ENCODE peak calls at places on chromosomes 7 and 10, in eight cellular contexts. One of them, this sample, is unnamed.

GRCh38 chr10:4061441-4061951 is 276.5 kb upstream of the KLF6 start:
- DNase-seq in NCI-H1694: no peak
- DNase-seq in IMR-90: no peak
- DNase-seq in naive thymus-derived CD8-positive, alpha-beta T cell: no peak
- DNase-seq in LHCN-M2: no peak
- DNase-seq in amniotic stem cell: no peak
- DNase-seq in T-cell: no peak
- DNase-seq in midbrain: no peak
- DNase-seq in this sample: no peak

GRCh38 chr10:28111712-28112111 is 112.8 kb upstream of the ODAD2 start:
- DNase-seq in NCI-H1694: no peak
- DNase-seq in IMR-90: peak
- DNase-seq in naive thymus-derived CD8-positive, alpha-beta T cell: no peak
- DNase-seq in LHCN-M2: peak
- DNase-seq in amniotic stem cell: no peak
- DNase-seq in T-cell: no peak
- DNase-seq in midbrain: no peak
- DNase-seq in this sample: no peak

GRCh38 chr7:155466142-155466813 is 8.3 kb downstream of the EN2 start:
- DNase-seq in NCI-H1694: no peak
- DNase-seq in IMR-90: no peak
- DNase-seq in naive thymus-derived CD8-positive, alpha-beta T cell: no peak
- DNase-seq in LHCN-M2: no peak
- DNase-seq in amniotic stem cell: no peak
- DNase-seq in T-cell: no peak
- DNase-seq in midbrain: no peak
- DNase-seq in this sample: no peak

GRCh38 chr7:5448378-5449042 is 24.9 kb upstream of the TNRC18 start:
- DNase-seq in NCI-H1694: peak
- DNase-seq in IMR-90: no peak
- DNase-seq in naive thymus-derived CD8-positive, alpha-beta T cell: no peak
- DNase-seq in LHCN-M2: no peak
- DNase-seq in amniotic stem cell: no peak
- DNase-seq in T-cell: no peak
- DNase-seq in midbrain: peak
- DNase-seq in this sample: no peak

GRCh38 chr7:19442016-19442785 is 266.6 kb downstream of the POLR1F start:
- DNase-seq in NCI-H1694: no peak
- DNase-seq in IMR-90: peak
- DNase-seq in naive thymus-derived CD8-positive, alpha-beta T cell: no peak
- DNase-seq in LHCN-M2: peak
- DNase-seq in amniotic stem cell: peak
- DNase-seq in T-cell: no peak
- DNase-seq in midbrain: no peak
- DNase-seq in this sample: no peak

GRCh38 chr10:1609596-1609995 is 127.7 kb downstream of the ADARB2 start:
- DNase-seq in NCI-H1694: no peak
- DNase-seq in IMR-90: no peak
- DNase-seq in naive thymus-derived CD8-positive, alpha-beta T cell: no peak
- DNase-seq in LHCN-M2: no peak
- DNase-seq in amniotic stem cell: no peak
- DNase-seq in T-cell: no peak
- DNase-seq in midbrain: no peak
- DNase-seq in this sample: no peak

GRCh38 chr10:124465777-124466488 is 4.3 kb downstream of the LHPP start:
- DNase-seq in NCI-H1694: no peak
- DNase-seq in IMR-90: no peak
- DNase-seq in naive thymus-derived CD8-positive, alpha-beta T cell: no peak
- DNase-seq in LHCN-M2: no peak
- DNase-seq in amniotic stem cell: no peak
- DNase-seq in T-cell: no peak
- DNase-seq in midbrain: no peak
- DNase-seq in this sample: no peak

GRCh38 chr7:157228864-157229422 is 90.2 kb downstream of the UBE3C start:
- DNase-seq in NCI-H1694: peak
- DNase-seq in IMR-90: peak
- DNase-seq in naive thymus-derived CD8-positive, alpha-beta T cell: peak
- DNase-seq in LHCN-M2: peak
- DNase-seq in amniotic stem cell: no peak
- DNase-seq in T-cell: no peak
- DNase-seq in midbrain: no peak
- DNase-seq in this sample: no peak